ENCODE peak calls at places on chromosomes 6 and 20, in ten cellular contexts. C is nephron progenitor cell, N is HFFc6, B is H9, W is BJ, Z is AG09309, E is K562, L is IMR-90, S is GM13977, M is choroid plexus epithelial cell. G is an unnamed sample.

GRCh38 chr6:158172001-158172400 is 3.9 kb downstream of the GTF2H5 start:
- DNase-seq in N (no peak), B (no peak), L (no peak), E (no peak), Z (no peak), M (no peak), W (no peak), C (no peak), S (no peak), G (no peak)

GRCh38 chr6:38270367-38270766 is 369.4 kb downstream of the BTBD9 start:
- DNase-seq in M (no peak), C (no peak), L (no peak), Z (no peak), W (no peak), E (no peak), B (no peak), S (no peak), N (no peak), G (no peak)

GRCh38 chr6:152318278-152318677 is 318.9 kb downstream of the SYNE1 start:
- DNase-seq in C (no peak), N (no peak), B (no peak), Z (no peak), L (peak), M (peak), S (no peak), E (no peak), W (no peak), G (no peak)

GRCh38 chr6:14037402-14038277 is 79.9 kb upstream of the CD83 start:
- DNase-seq in C (no peak), B (no peak), L (peak), W (peak), M (peak), S (no peak), Z (peak), E (no peak), N (peak), G (no peak)

GRCh38 chr6:42523158-42523814 is 40.5 kb upstream of the UBR2 start:
- DNase-seq in L (peak), E (no peak), M (peak), N (no peak), S (no peak), B (no peak), C (no peak), Z (no peak), W (no peak), G (no peak)

GRCh38 chr20:50333856-50334255 is 143.2 kb downstream of the CEBPB start:
- DNase-seq in L (peak), M (peak), B (no peak), W (peak), E (no peak), S (no peak), Z (peak), N (peak), C (no peak), G (no peak)

GRCh38 chr6:25503686-25504085 is 148.3 kb upstream of the SCGN start:
- DNase-seq in Z (no peak), N (no peak), W (no peak), S (no peak), E (no peak), C (no peak), L (no peak), B (no peak), M (no peak), G (no peak)

GRCh38 chr20:38043512-38044300 is 10.2 kb downstream of the RPRD1B start:
- DNase-seq in N (peak), C (no peak), M (peak), E (no peak), S (no peak), W (no peak), L (peak), Z (peak), B (no peak), G (no peak)

GRCh38 chr6:4936681-4937041 is 67.2 kb downstream of the RPP40 start:
- DNase-seq in C (no peak), S (peak), W (no peak), Z (no peak), B (no peak), M (peak), N (peak), L (peak), E (peak), G (peak)

GRCh38 chr6:75853796-75854195 is 104.8 kb downstream of the MYO6 start:
- DNase-seq in N (no peak), W (no peak), Z (no peak), S (no peak), E (no peak), M (no peak), B (no peak), L (no peak), C (no peak), G (no peak)

GRCh38 chr6:29797120-29797519 is 30.5 kb upstream of the HLA-G start:
- DNase-seq in M (peak), C (no peak), N (peak), L (peak), Z (peak), B (no peak), W (no peak), E (no peak), S (no peak), G (no peak)

GRCh38 chr6:36938536-36938935 is 16.0 kb upstream of the PI16 start:
- DNase-seq in W (no peak), S (no peak), C (no peak), N (peak), L (peak), M (peak), Z (peak), E (no peak), B (no peak), G (no peak)

GRCh38 chr6:109610555-109610954 is 80.4 kb downstream of the AK9 start:
- DNase-seq in S (no peak), N (no peak), W (no peak), B (no peak), Z (no peak), L (no peak), E (no peak), C (no peak), M (peak), G (no peak)

DNA sequence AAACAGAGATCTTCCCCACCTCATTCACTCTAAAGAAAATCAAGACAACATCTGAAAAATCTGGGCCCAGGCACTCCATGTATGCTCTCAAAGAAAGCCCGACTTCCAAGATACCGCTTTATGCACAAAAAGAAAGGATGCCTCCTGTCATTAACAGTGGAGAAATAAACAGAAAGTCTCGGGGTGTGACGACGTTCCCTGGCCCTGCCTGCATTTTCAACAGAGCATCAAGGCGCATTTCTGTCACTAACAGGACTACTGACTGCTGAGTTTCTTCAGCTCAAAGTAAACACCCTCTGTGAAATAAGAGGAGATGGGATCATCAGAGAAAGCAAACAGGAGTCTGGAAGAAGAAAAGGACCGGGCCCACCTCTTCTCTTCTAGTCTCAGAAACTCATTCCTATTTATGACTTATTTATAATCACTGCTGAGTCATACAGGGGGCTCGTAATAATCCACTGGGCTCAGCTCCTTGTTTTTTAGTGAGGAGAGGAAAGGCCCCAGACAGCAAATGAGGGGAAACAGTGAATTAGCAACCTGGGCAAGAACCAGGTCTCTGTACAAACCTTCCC is 99.7 kb downstream of the ZMYND8 start:
- DNase-seq in N (peak), Z (no peak), L (peak), M (peak), S (no peak), B (no peak), W (no peak), E (no peak), C (no peak), G (no peak)
- TF ChIP-seq CTCF in N (no peak), Z (no peak), L (no peak), M (no peak), S (no peak), B (no peak), W (no peak), E (no peak), C (no peak), G (no peak)

GRCh38 chr20:9884666-9885065 is 45.8 kb upstream of the PAK5 start:
- DNase-seq in N (no peak), Z (no peak), W (no peak), M (no peak), S (no peak), L (peak), E (no peak), C (no peak), B (no peak), G (no peak)
- TF ChIP-seq CTCF in N (no peak), Z (no peak), W (peak), M (no peak), S (no peak), L (no peak), E (no peak), C (peak), B (peak), G (no peak)

GRCh38 chr6:2988076-2988425 is 11.6 kb upstream of the NQO2 start:
- DNase-seq in L (no peak), E (no peak), C (no peak), M (no peak), Z (no peak), N (no peak), W (no peak), B (no peak), S (no peak), G (no peak)
- TF ChIP-seq CTCF in L (no peak), E (no peak), C (no peak), M (no peak), Z (no peak), N (no peak), W (no peak), B (peak), S (no peak), G (no peak)

GRCh38 chr6:160258346-160259142 is at the start of gene SLC22A2:
- DNase-seq in M (no peak), B (no peak), Z (no peak), E (no peak), L (no peak), N (no peak), C (no peak), S (no peak), W (no peak), G (no peak)

GRCh38 chr6:160259585-160259984 is 964 bp upstream of the SLC22A2 start:
- DNase-seq in N (no peak), C (peak), Z (no peak), L (no peak), E (no peak), W (no peak), B (no peak), S (no peak), M (no peak), G (no peak)

GRCh38 chr6:160261120-160261450 is 2.5 kb upstream of the SLC22A2 start:
- DNase-seq in E (no peak), Z (no peak), L (no peak), B (no peak), W (no peak), S (no peak), M (no peak), N (no peak), C (no peak), G (no peak)

GRCh38 chr6:160260283-160261119 is 1.9 kb upstream of the SLC22A2 start:
- DNase-seq in Z (no peak), C (no peak), N (no peak), S (no peak), E (no peak), W (no peak), L (no peak), B (no peak), M (no peak), G (no peak)

GRCh38 chr6:160259143-160259425 is 463 bp upstream of the SLC22A2 start:
- DNase-seq in Z (no peak), C (no peak), E (no peak), W (no peak), N (no peak), B (no peak), M (no peak), S (no peak), L (no peak), G (no peak)
- TF ChIP-seq CTCF in Z (no peak), C (no peak), E (no peak), W (no peak), N (no peak), B (no peak), M (no peak), S (no peak), L (no peak), G (no peak)

GRCh38 chr6:35292494-35292893 is 5.1 kb upstream of the DEF6 start:
- DNase-seq in W (no peak), Z (no peak), B (no peak), N (no peak), M (no peak), S (no peak), C (no peak), E (no peak), L (no peak), G (no peak)
- TF ChIP-seq CTCF in W (no peak), Z (no peak), B (no peak), N (no peak), M (no peak), S (no peak), C (no peak), E (no peak), L (no peak), G (no peak)

DNA sequence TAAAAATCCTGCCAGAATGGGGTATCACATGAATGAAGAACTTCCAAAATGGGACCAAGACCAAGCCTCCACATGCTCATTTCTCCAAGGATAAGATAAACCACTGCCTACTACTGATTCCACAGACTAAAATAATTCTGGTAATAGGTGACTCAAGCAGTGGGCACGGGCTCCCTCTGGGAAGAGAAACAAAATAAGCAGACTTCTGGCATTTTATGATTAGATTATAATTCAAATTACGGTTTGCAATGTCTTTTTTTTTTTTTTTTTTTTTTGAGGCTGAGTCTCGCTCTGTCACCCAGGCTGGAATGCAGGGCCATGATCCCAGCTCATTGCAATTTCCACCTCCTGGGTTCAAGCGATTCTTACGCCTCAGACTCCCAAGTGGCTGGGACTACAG is 16.0 kb downstream of the UQCC1 start:
- DNase-seq in N (peak), B (no peak), M (peak), W (peak), Z (peak), L (peak), C (no peak), S (no peak), E (no peak), G (no peak)
- TF ChIP-seq CTCF in N (peak), B (no peak), M (peak), W (peak), Z (peak), L (peak), C (no peak), S (no peak), E (no peak), G (no peak)

GRCh38 chr6:16196958-16197576 is 41.3 kb upstream of the GMPR start:
- DNase-seq in S (no peak), W (no peak), Z (no peak), B (no peak), E (no peak), N (no peak), M (no peak), C (no peak), L (no peak), G (no peak)

GRCh38 chr6:16201706-16202105 is 36.7 kb upstream of the GMPR start:
- DNase-seq in W (no peak), C (no peak), Z (no peak), L (no peak), M (no peak), N (no peak), E (no peak), S (no peak), B (no peak), G (no peak)

GRCh38 chr6:16199792-16200191 is 38.6 kb upstream of the GMPR start:
- DNase-seq in S (no peak), L (no peak), B (no peak), W (no peak), M (no peak), E (no peak), N (no peak), C (peak), Z (no peak), G (no peak)

GRCh38 chr6:16198061-16198705 is 40.2 kb upstream of the GMPR start:
- DNase-seq in S (no peak), E (no peak), Z (no peak), C (no peak), W (no peak), N (no peak), L (no peak), B (no peak), M (no peak), G (no peak)

GRCh38 chr6:16200231-16200941 is 38.0 kb upstream of the GMPR start:
- DNase-seq in Z (no peak), W (no peak), E (no peak), C (peak), B (no peak), N (no peak), L (no peak), M (peak), S (no peak), G (no peak)
- TF ChIP-seq CTCF in Z (no peak), W (no peak), E (no peak), C (no peak), B (no peak), N (no peak), L (no peak), M (no peak), S (no peak), G (no peak)

GRCh38 chr6:84464471-84464870 is 237.0 kb upstream of the CEP162 start:
- DNase-seq in C (no peak), N (no peak), Z (no peak), W (no peak), E (no peak), B (no peak), L (no peak), S (no peak), M (no peak), G (no peak)
- TF ChIP-seq CTCF in C (no peak), N (no peak), Z (no peak), W (no peak), E (no peak), B (no peak), L (no peak), S (no peak), M (no peak), G (no peak)

GRCh38 chr20:63279931-63280330 is 7.3 kb downstream of the ARFGAP1 start:
- DNase-seq in Z (no peak), N (no peak), B (no peak), W (no peak), M (no peak), S (no peak), E (no peak), C (no peak), L (no peak), G (no peak)

GRCh38 chr20:63280371-63280770 is 7.8 kb downstream of the ARFGAP1 start:
- DNase-seq in B (no peak), C (no peak), W (no peak), N (no peak), L (no peak), E (no peak), S (no peak), M (no peak), Z (no peak), G (no peak)

GRCh38 chr20:63281741-63282665 is 9.4 kb downstream of the ARFGAP1 start:
- DNase-seq in W (no peak), S (no peak), B (no peak), E (no peak), M (no peak), Z (no peak), C (no peak), N (no peak), L (no peak), G (no peak)

GRCh38 chr20:63282946-63283345 is 10.0 kb upstream of the COL20A1 start:
- DNase-seq in L (no peak), Z (no peak), N (no peak), C (no peak), E (no peak), B (no peak), W (no peak), S (no peak), M (no peak), G (no peak)

DNA sequence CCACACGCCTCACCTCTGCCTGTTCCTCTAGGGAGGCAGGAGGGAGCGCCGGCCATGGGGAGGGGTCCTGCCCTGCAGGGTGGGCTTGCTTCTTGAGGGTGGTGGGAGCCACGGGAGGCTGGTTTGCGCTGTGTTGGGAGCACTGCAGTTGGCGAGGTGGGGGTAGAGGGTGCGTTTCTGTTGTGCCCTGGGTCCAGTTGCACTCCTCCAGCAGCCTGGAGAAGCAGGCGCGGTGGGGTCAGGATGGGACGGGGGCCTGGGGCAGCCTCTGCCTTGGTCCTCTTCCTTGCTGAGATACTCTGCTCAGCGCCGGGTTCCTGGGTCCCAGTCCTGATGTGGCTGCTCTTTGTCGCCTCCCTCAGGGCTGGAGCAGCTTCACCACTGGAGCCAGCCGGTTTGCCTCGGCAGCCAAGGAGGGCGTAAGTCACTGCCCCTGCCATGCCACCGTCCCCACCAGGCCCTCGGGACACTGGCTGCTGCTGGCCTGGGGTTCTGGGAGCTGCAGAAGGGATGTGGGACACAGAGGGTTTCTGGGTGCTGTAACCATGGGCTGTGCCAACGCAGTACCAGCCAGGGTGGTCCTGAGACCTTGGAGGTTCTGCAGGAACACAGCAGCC is 8.4 kb downstream of the ARFGAP1 start:
- DNase-seq in N (no peak), C (no peak), B (peak), S (no peak), W (no peak), Z (no peak), M (no peak), E (no peak), L (no peak), G (no peak)
- TF ChIP-seq CTCF in N (peak), C (peak), B (peak), S (peak), W (peak), Z (peak), M (peak), E (peak), L (peak), G (peak)

GRCh38 chr6:84967389-84967788 is 203.0 kb upstream of the TBX18 start:
- DNase-seq in W (no peak), E (peak), Z (no peak), S (no peak), N (peak), M (peak), L (peak), B (peak), C (peak), G (no peak)
- TF ChIP-seq CTCF in W (peak), E (peak), Z (peak), S (peak), N (peak), M (peak), L (peak), B (peak), C (peak), G (no peak)